ENCODE peak calls at places on chromosomes 3 and 15, in seven cellular contexts. One of them, this sample, is unnamed.
A peak's percentile ranks its signal among the peaks of the same experiment; 100 is the strongest.

GRCh38 chr15:63915888-63916731 is 82.4 kb upstream of the HERC1 start:
- DNase-seq in breast epithelium: no peak
- DNase-seq in CD4-positive, alpha-beta T cell: no peak
- DNase-seq in mesenchymal stem cell: no peak
- DNase-seq in ascending aorta: no peak
- DNase-seq in adrenal gland: no peak
- DNase-seq in uterus: peak; percentile 30
- DNase-seq in this sample: no peak

GRCh38 chr3:139110072-139110830 is 65.6 kb upstream of the PRR23C start:
- DNase-seq in breast epithelium: peak; percentile 39
- DNase-seq in CD4-positive, alpha-beta T cell: no peak
- DNase-seq in mesenchymal stem cell: no peak
- DNase-seq in ascending aorta: no peak
- DNase-seq in adrenal gland: peak; percentile 64
- DNase-seq in uterus: no peak
- DNase-seq in this sample: no peak

GRCh38 chr3:147409143-147410121 is at the start of gene ZIC1:
- DNase-seq in breast epithelium: no peak
- DNase-seq in CD4-positive, alpha-beta T cell: no peak
- DNase-seq in mesenchymal stem cell: no peak
- DNase-seq in ascending aorta: no peak
- DNase-seq in adrenal gland: no peak
- DNase-seq in uterus: no peak
- DNase-seq in this sample: no peak

GRCh38 chr3:104805042-104805441 is 561.7 kb upstream of the ALCAM start:
- DNase-seq in breast epithelium: no peak
- DNase-seq in CD4-positive, alpha-beta T cell: no peak
- DNase-seq in mesenchymal stem cell: no peak
- DNase-seq in ascending aorta: no peak
- DNase-seq in adrenal gland: no peak
- DNase-seq in uterus: no peak
- DNase-seq in this sample: no peak

GRCh38 chr3:166519443-166519842 is 682.2 kb upstream of the BCHE start:
- DNase-seq in breast epithelium: no peak
- DNase-seq in CD4-positive, alpha-beta T cell: no peak
- DNase-seq in mesenchymal stem cell: no peak
- DNase-seq in ascending aorta: no peak
- DNase-seq in adrenal gland: no peak
- DNase-seq in uterus: no peak
- DNase-seq in this sample: no peak

GRCh38 chr3:69828817-69829216 is 89.6 kb downstream of the MITF start:
- DNase-seq in breast epithelium: no peak
- DNase-seq in CD4-positive, alpha-beta T cell: no peak
- DNase-seq in mesenchymal stem cell: no peak
- DNase-seq in ascending aorta: no peak
- DNase-seq in adrenal gland: no peak
- DNase-seq in uterus: no peak
- DNase-seq in this sample: no peak

GRCh38 chr3:107992976-107993684 is 97.7 kb downstream of the CD47 start:
- DNase-seq in breast epithelium: no peak
- DNase-seq in CD4-positive, alpha-beta T cell: no peak
- DNase-seq in mesenchymal stem cell: peak; percentile 58
- DNase-seq in ascending aorta: no peak
- DNase-seq in adrenal gland: no peak
- DNase-seq in uterus: no peak
- DNase-seq in this sample: no peak

GRCh38 chr3:184757010-184757651 is 45.3 kb upstream of the MAGEF1 start:
- DNase-seq in breast epithelium: no peak
- DNase-seq in CD4-positive, alpha-beta T cell: no peak
- DNase-seq in mesenchymal stem cell: peak; percentile 94
- DNase-seq in ascending aorta: no peak
- DNase-seq in adrenal gland: peak; percentile 78
- DNase-seq in uterus: peak; percentile 75
- DNase-seq in this sample: no peak

GRCh38 chr3:78941587-78941986 is 826.2 kb downstream of the ROBO1 start:
- DNase-seq in breast epithelium: no peak
- DNase-seq in CD4-positive, alpha-beta T cell: no peak
- DNase-seq in mesenchymal stem cell: peak; percentile 74
- DNase-seq in ascending aorta: no peak
- DNase-seq in adrenal gland: no peak
- DNase-seq in uterus: no peak
- DNase-seq in this sample: no peak

GRCh38 chr15:73051402-73051810 is 857 bp upstream of the NEO1 start:
- DNase-seq in breast epithelium: peak; percentile 26
- DNase-seq in CD4-positive, alpha-beta T cell: no peak
- DNase-seq in mesenchymal stem cell: no peak
- DNase-seq in ascending aorta: no peak
- DNase-seq in adrenal gland: peak; percentile 64
- DNase-seq in uterus: no peak
- DNase-seq in this sample: peak; percentile 75

DNA sequence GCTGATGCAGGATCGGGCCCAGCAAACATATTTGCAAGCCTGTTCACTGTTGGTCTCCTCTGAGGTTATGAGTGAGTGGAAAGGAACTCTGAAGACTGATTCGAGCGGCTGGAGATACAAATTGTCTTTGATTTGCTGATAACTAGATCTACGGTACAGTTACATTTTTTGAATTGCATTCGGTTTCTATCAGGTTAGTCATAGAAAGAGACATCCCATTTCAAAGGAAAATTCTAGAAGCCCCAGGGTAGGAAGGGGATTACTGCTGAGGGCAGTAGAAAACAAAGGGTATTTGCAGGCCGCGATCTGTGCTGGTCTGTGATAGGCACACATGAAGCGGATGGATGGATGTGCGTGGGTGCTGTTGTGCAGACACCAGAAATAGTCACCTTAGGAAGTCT is 228.4 kb downstream of the ITPR1 start:
- DNase-seq in breast epithelium: no peak
- DNase-seq in CD4-positive, alpha-beta T cell: no peak
- DNase-seq in mesenchymal stem cell: peak; percentile 76
- DNase-seq in ascending aorta: no peak
- DNase-seq in adrenal gland: no peak
- DNase-seq in uterus: no peak
- DNase-seq in this sample: no peak
- H3K27ac ChIP-seq in breast epithelium: peak overlapping the region; percentile 67
- H3K27ac ChIP-seq in CD4-positive, alpha-beta T cell: no peak overlapping the region
- H3K27ac ChIP-seq in mesenchymal stem cell: peak overlapping the region; percentile 81
- H3K27ac ChIP-seq in ascending aorta: peak overlapping the region; percentile 60
- H3K27ac ChIP-seq in adrenal gland: peak overlapping the region; percentile 93
- H3K27ac ChIP-seq in uterus: peak overlapping the region; percentile 68
- H3K27ac ChIP-seq in this sample: no peak overlapping the region

DNA sequence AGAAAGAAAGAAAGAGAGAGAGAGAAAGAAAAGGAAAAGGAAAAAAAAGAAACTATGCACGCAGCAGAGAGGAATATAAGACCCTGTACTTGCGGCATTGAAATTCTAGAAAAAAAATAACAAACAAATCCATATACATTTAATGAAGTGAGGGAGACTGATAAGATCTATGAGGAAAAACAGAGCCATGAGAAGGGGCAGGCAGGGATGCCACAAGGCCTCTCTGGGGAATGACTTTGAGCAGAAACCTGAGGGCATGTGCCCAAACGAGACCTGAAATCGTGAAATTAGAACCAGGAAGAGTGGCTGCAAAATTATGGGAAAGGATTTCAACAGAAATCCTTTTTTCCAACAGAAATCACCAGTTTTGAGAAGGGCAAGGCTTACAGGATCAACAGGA is 98.4 kb downstream of the GABRB3 start:
- DNase-seq in breast epithelium: no peak
- DNase-seq in CD4-positive, alpha-beta T cell: no peak
- DNase-seq in mesenchymal stem cell: no peak
- DNase-seq in ascending aorta: no peak
- DNase-seq in adrenal gland: no peak
- DNase-seq in uterus: no peak
- DNase-seq in this sample: no peak
- H3K27ac ChIP-seq in breast epithelium: no peak overlapping the region
- H3K27ac ChIP-seq in CD4-positive, alpha-beta T cell: no peak overlapping the region
- H3K27ac ChIP-seq in mesenchymal stem cell: no peak overlapping the region
- H3K27ac ChIP-seq in ascending aorta: no peak overlapping the region
- H3K27ac ChIP-seq in adrenal gland: no peak overlapping the region
- H3K27ac ChIP-seq in uterus: no peak overlapping the region
- H3K27ac ChIP-seq in this sample: no peak overlapping the region

GRCh38 chr15:70922119-70922518 is 29.5 kb downstream of the LRRC49 start:
- DNase-seq in breast epithelium: no peak
- DNase-seq in CD4-positive, alpha-beta T cell: no peak
- DNase-seq in mesenchymal stem cell: no peak
- DNase-seq in ascending aorta: no peak
- DNase-seq in adrenal gland: no peak
- DNase-seq in uterus: no peak
- DNase-seq in this sample: no peak
- H3K27ac ChIP-seq in breast epithelium: no peak overlapping the region
- H3K27ac ChIP-seq in CD4-positive, alpha-beta T cell: no peak overlapping the region
- H3K27ac ChIP-seq in mesenchymal stem cell: no peak overlapping the region
- H3K27ac ChIP-seq in ascending aorta: no peak overlapping the region
- H3K27ac ChIP-seq in adrenal gland: no peak overlapping the region
- H3K27ac ChIP-seq in uterus: no peak overlapping the region
- H3K27ac ChIP-seq in this sample: no peak overlapping the region

DNA sequence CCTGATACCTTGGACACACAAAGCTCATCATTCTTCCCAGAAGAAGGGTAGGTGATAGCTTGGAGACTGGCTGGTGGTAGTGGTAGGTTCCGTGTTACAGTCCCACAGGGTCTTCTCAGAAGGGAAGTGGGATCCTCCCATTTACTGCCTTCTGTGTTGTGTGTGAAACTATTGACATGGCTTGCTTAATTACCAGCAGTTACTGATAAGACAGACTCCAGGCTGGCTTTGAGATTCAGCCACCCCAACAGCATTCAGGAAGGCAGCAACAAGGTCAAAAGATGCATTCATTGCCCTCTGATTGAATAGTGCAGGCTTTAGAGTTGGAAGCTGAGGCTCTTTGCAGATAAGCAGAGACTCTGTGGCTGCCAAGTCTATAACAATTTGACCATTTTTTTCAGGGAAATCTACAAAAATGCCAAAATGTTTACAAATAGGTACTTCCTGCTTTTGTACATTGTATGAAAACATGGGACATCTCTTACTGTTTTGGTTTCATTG is 7.7 kb downstream of the ARNT2 start:
- DNase-seq in breast epithelium: no peak
- DNase-seq in CD4-positive, alpha-beta T cell: no peak
- DNase-seq in mesenchymal stem cell: no peak
- DNase-seq in ascending aorta: no peak
- DNase-seq in adrenal gland: no peak
- DNase-seq in uterus: no peak
- DNase-seq in this sample: no peak
- H3K27ac ChIP-seq in breast epithelium: no peak overlapping the region
- H3K27ac ChIP-seq in CD4-positive, alpha-beta T cell: no peak overlapping the region
- H3K27ac ChIP-seq in mesenchymal stem cell: no peak overlapping the region
- H3K27ac ChIP-seq in ascending aorta: no peak overlapping the region
- H3K27ac ChIP-seq in adrenal gland: no peak overlapping the region
- H3K27ac ChIP-seq in uterus: no peak overlapping the region
- H3K27ac ChIP-seq in this sample: peak overlapping the region; percentile 63

DNA sequence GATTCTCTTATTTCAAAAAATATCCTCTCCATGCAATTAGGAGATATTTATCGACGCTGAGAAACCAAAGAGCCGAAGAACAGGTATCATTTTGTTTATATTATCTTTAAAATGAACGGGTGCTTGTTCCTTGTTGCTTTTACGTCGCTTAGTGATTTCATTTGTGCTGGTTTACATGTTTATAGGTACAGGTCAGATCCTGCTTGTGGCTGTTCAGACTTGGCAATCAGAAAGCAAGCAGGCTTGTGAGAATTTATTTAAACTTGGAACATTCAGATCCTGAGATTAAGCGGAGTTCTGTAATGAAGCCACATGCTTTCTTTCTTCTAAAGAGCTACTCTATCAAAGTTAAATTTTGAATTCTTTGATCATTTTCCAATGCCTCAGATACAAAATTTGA is 43.0 kb upstream of the ATP2C1 start:
- DNase-seq in breast epithelium: no peak
- DNase-seq in CD4-positive, alpha-beta T cell: no peak
- DNase-seq in mesenchymal stem cell: no peak
- DNase-seq in ascending aorta: no peak
- DNase-seq in adrenal gland: no peak
- DNase-seq in uterus: no peak
- DNase-seq in this sample: no peak
- H3K27ac ChIP-seq in breast epithelium: peak overlapping the region; percentile 63
- H3K27ac ChIP-seq in CD4-positive, alpha-beta T cell: no peak overlapping the region
- H3K27ac ChIP-seq in mesenchymal stem cell: no peak overlapping the region
- H3K27ac ChIP-seq in ascending aorta: peak overlapping the region; percentile 56
- H3K27ac ChIP-seq in adrenal gland: peak overlapping the region; percentile 52
- H3K27ac ChIP-seq in uterus: no peak overlapping the region
- H3K27ac ChIP-seq in this sample: peak overlapping the region; percentile 27

GRCh38 chr15:52020253-52021085 is 1.4 kb downstream of the MAPK6 start:
- DNase-seq in breast epithelium: no peak
- DNase-seq in CD4-positive, alpha-beta T cell: no peak
- DNase-seq in mesenchymal stem cell: peak; percentile 54
- DNase-seq in ascending aorta: no peak
- DNase-seq in adrenal gland: no peak
- DNase-seq in uterus: no peak
- DNase-seq in this sample: no peak

GRCh38 chr15:52021128-52021671 is 2.2 kb downstream of the MAPK6 start:
- DNase-seq in breast epithelium: peak; percentile 34
- DNase-seq in CD4-positive, alpha-beta T cell: peak; percentile 51
- DNase-seq in mesenchymal stem cell: peak; percentile 95
- DNase-seq in ascending aorta: peak; percentile 27
- DNase-seq in adrenal gland: peak; percentile 78
- DNase-seq in uterus: no peak
- DNase-seq in this sample: no peak

GRCh38 chr15:52019394-52020252 is 604 bp downstream of the MAPK6 start:
- DNase-seq in breast epithelium: peak; percentile 79
- DNase-seq in CD4-positive, alpha-beta T cell: peak; percentile 28
- DNase-seq in mesenchymal stem cell: peak; percentile 94
- DNase-seq in ascending aorta: peak; percentile 57
- DNase-seq in adrenal gland: peak; percentile 92
- DNase-seq in uterus: peak; percentile 87
- DNase-seq in this sample: peak; percentile 88

GRCh38 chr15:52021892-52022540 is 3.0 kb downstream of the MAPK6 start:
- DNase-seq in breast epithelium: no peak
- DNase-seq in CD4-positive, alpha-beta T cell: no peak
- DNase-seq in mesenchymal stem cell: no peak
- DNase-seq in ascending aorta: no peak
- DNase-seq in adrenal gland: no peak
- DNase-seq in uterus: no peak
- DNase-seq in this sample: no peak

GRCh38 chr15:52023169-52023922 is 4.3 kb downstream of the MAPK6 start:
- DNase-seq in breast epithelium: no peak
- DNase-seq in CD4-positive, alpha-beta T cell: no peak
- DNase-seq in mesenchymal stem cell: peak; percentile 42
- DNase-seq in ascending aorta: no peak
- DNase-seq in adrenal gland: no peak
- DNase-seq in uterus: no peak
- DNase-seq in this sample: no peak
- H3K27ac ChIP-seq in breast epithelium: no peak overlapping the region
- H3K27ac ChIP-seq in CD4-positive, alpha-beta T cell: no peak overlapping the region
- H3K27ac ChIP-seq in mesenchymal stem cell: peak overlapping the region; percentile 29
- H3K27ac ChIP-seq in ascending aorta: no peak overlapping the region
- H3K27ac ChIP-seq in adrenal gland: no peak overlapping the region
- H3K27ac ChIP-seq in uterus: no peak overlapping the region
- H3K27ac ChIP-seq in this sample: no peak overlapping the region

This sample was measured in substantia nigra.